ENCODE peak calls at places on chromosomes 4 and X, in ten cellular contexts. W is SK-N-DZ, K is fibroblast of pulmonary artery, U is choroid plexus epithelial cell, G is Right ventricle myocardium superior, F is HCEC 1CT, Y is cerebellar nuclear complex, I is GM03348, B is nephron progenitor cell, H is NCI-H345. R is an unnamed sample.
A peak's percentile ranks its signal among the peaks of the same experiment; 100 is the strongest.

GRCh38 chrX:8067754-8068469 is 103.2 kb downstream of the VCX2 start:
- DNase-seq in W (no peak), K (peak; percentile 13), U (no peak), G (no peak), F (no peak), Y (no peak), I (no peak), B (no peak), H (peak; percentile 24), R (no peak)

GRCh38 chr4:95129708-95130343 is 372.1 kb downstream of the BMPR1B start:
- DNase-seq in W (no peak), K (peak; percentile 100), U (peak; percentile 100), G (no peak), F (peak; percentile 93), Y (no peak), I (peak; percentile 81), B (no peak), H (no peak), R (peak; percentile 90)

GRCh38 chr4:55181606-55182005 is 56.2 kb upstream of the KDR start:
- DNase-seq in W (no peak), K (peak; percentile 70), U (peak; percentile 83), G (no peak), F (no peak), Y (no peak), I (no peak), B (no peak), H (no peak), R (no peak)

GRCh38 chr4:55124337-55125076 is 888 bp downstream of the KDR start:
- DNase-seq in W (no peak), K (peak; percentile 44), U (peak; percentile 36), G (peak; percentile 40), F (no peak), Y (no peak), I (peak; percentile 18), B (peak; percentile 49), H (no peak), R (no peak)

GRCh38 chr4:37383579-37384229 is 139.2 kb downstream of the NWD2 start:
- DNase-seq in W (peak; percentile 35), K (peak; percentile 48), U (peak; percentile 40), G (no peak), F (no peak), Y (no peak), I (peak; percentile 40), B (peak; percentile 37), H (peak; percentile 51), R (no peak)

GRCh38 chr4:173288296-173288695 is 45.9 kb downstream of the HMGB2 start:
- DNase-seq in W (peak; percentile 43), K (peak; percentile 82), U (peak; percentile 74), G (peak; percentile 51), F (peak; percentile 8), Y (no peak), I (peak; percentile 51), B (peak; percentile 74), H (no peak), R (peak; percentile 41)

GRCh38 chr4:112753333-112753732 is 116.4 kb downstream of the LARP7 start:
- DNase-seq in W (no peak), K (no peak), U (no peak), G (no peak), F (no peak), Y (no peak), I (no peak), B (no peak), H (no peak), R (no peak)

GRCh38 chrX:69538321-69538876 is 34.3 kb downstream of the NALF2 start:
- DNase-seq in W (no peak), K (peak; percentile 72), U (peak; percentile 69), G (peak; percentile 83), F (no peak), Y (no peak), I (peak; percentile 90), B (peak; percentile 86), H (peak; percentile 1), R (peak; percentile 45)

GRCh38 chrX:317424-318067 is 1.1 kb downstream of the GTPBP6 start:
- DNase-seq in W (no peak), K (no peak), U (no peak), G (no peak), F (no peak), Y (no peak), I (peak; percentile 88), B (no peak), H (no peak), R (no peak)

GRCh38 chr4:105963461-105964400 is 68.5 kb downstream of the NPNT start:
- DNase-seq in W (no peak), K (no peak), U (no peak), G (no peak), F (peak; percentile 13), Y (no peak), I (peak; percentile 15), B (no peak), H (no peak), R (no peak)

GRCh38 chr4:39362827-39363226 is 3.3 kb downstream of the RFC1 start:
- DNase-seq in W (no peak), K (no peak), U (peak; percentile 75), G (no peak), F (peak; percentile 41), Y (no peak), I (no peak), B (no peak), H (no peak), R (peak; percentile 37)

GRCh38 chr4:87896020-87896621 is 63.4 kb downstream of the MEPE start:
- DNase-seq in W (no peak), K (peak; percentile 87), U (peak; percentile 91), G (no peak), F (peak; percentile 73), Y (no peak), I (peak; percentile 87), B (peak; percentile 5), H (no peak), R (peak; percentile 38)

GRCh38 chr4:157992038-157992706 is 180.7 kb downstream of the GASK1B start:
- DNase-seq in W (peak; percentile 51), K (peak; percentile 93), U (peak; percentile 91), G (no peak), F (peak; percentile 40), Y (no peak), I (peak; percentile 47), B (peak; percentile 19), H (peak; percentile 57), R (peak; percentile 71)

GRCh38 chr4:122776916-122777315 is 44.4 kb downstream of the BBS12 start:
- DNase-seq in W (no peak), K (peak; percentile 49), U (peak; percentile 65), G (no peak), F (no peak), Y (no peak), I (no peak), B (no peak), H (peak; percentile 26), R (no peak)

GRCh38 chrX:44105228-44105913 is 132.2 kb upstream of the NDP start:
- DNase-seq in W (peak; percentile 2), K (no peak), U (no peak), G (no peak), F (no peak), Y (no peak), I (no peak), B (no peak), H (no peak), R (no peak)

GRCh38 chr4:115537387-115537786 is 424.0 kb upstream of the NDST4 start:
- DNase-seq in W (no peak), K (no peak), U (peak; percentile 41), G (no peak), F (no peak), Y (no peak), I (peak; percentile 1), B (no peak), H (peak; percentile 7), R (no peak)

GRCh38 chrX:13550346-13550745 is 19.1 kb upstream of the EGFL6 start:
- DNase-seq in W (no peak), K (no peak), U (no peak), G (no peak), F (no peak), Y (no peak), I (no peak), B (no peak), H (no peak), R (no peak)

GRCh38 chr4:104901438-104901837 is 245.2 kb upstream of the TET2 start:
- DNase-seq in W (no peak), K (peak; percentile 29), U (peak; percentile 4), G (no peak), F (no peak), Y (no peak), I (no peak), B (no peak), H (no peak), R (no peak)

GRCh38 chrX:85506871-85507270 is 127.4 kb upstream of the POF1B start:
- DNase-seq in W (no peak), K (no peak), U (no peak), G (no peak), F (no peak), Y (no peak), I (no peak), B (no peak), H (no peak), R (no peak)

GRCh38 chr4:26482508-26483462 is 7.5 kb downstream of the CCKAR start:
- DNase-seq in W (no peak), K (no peak), U (no peak), G (no peak), F (no peak), Y (no peak), I (no peak), B (no peak), H (no peak), R (peak; percentile 43)

GRCh38 chr4:95183656-95184408 is 364.9 kb downstream of the UNC5C start:
- DNase-seq in W (no peak), K (no peak), U (no peak), G (no peak), F (no peak), Y (no peak), I (no peak), B (no peak), H (no peak), R (no peak)